ENCODE peak calls at places on chromosomes 12 and 14, in seven cellular contexts. One of them, this sample, is unnamed.

GRCh38 chr12:3747543-3747942 is 5.4 kb downstream of the CRACR2A start:
- DNase-seq in NAMALWA: no peak
- DNase-seq in NCI-H1417 treated with DMSO at 0.1 percent for 48 hours: no peak
- DNase-seq in pons: no peak
- DNase-seq in GM12891: no peak
- DNase-seq in kidney epithelial cell: no peak
- DNase-seq in NCI-H524 treated with DMSO at 0.1 percent for 48 hours: no peak
- DNase-seq in this sample: no peak

GRCh38 chr12:64578556-64578955 is 31.7 kb upstream of the RASSF3 start:
- DNase-seq in NAMALWA: no peak
- DNase-seq in NCI-H1417 treated with DMSO at 0.1 percent for 48 hours: no peak
- DNase-seq in pons: no peak
- DNase-seq in GM12891: no peak
- DNase-seq in kidney epithelial cell: no peak
- DNase-seq in NCI-H524 treated with DMSO at 0.1 percent for 48 hours: no peak
- DNase-seq in this sample: no peak

GRCh38 chr12:87995581-87996178 is 33.5 kb downstream of the C12orf50 start:
- DNase-seq in NAMALWA: peak; percentile 74
- DNase-seq in NCI-H1417 treated with DMSO at 0.1 percent for 48 hours: peak; percentile 61
- DNase-seq in pons: peak; percentile 79
- DNase-seq in GM12891: peak; percentile 6
- DNase-seq in kidney epithelial cell: peak; percentile 21
- DNase-seq in NCI-H524 treated with DMSO at 0.1 percent for 48 hours: peak; percentile 18
- DNase-seq in this sample: peak; percentile 30

GRCh38 chr14:51498411-51499227 is 153.1 kb upstream of the FRMD6 start:
- DNase-seq in NAMALWA: no peak
- DNase-seq in NCI-H1417 treated with DMSO at 0.1 percent for 48 hours: no peak
- DNase-seq in pons: no peak
- DNase-seq in GM12891: no peak
- DNase-seq in kidney epithelial cell: no peak
- DNase-seq in NCI-H524 treated with DMSO at 0.1 percent for 48 hours: peak; percentile 95
- DNase-seq in this sample: no peak

GRCh38 chr12:109947511-109947910 is 47.4 kb downstream of the TCHP start:
- DNase-seq in NAMALWA: no peak
- DNase-seq in NCI-H1417 treated with DMSO at 0.1 percent for 48 hours: no peak
- DNase-seq in pons: peak; percentile 82
- DNase-seq in GM12891: no peak
- DNase-seq in kidney epithelial cell: no peak
- DNase-seq in NCI-H524 treated with DMSO at 0.1 percent for 48 hours: no peak
- DNase-seq in this sample: no peak

GRCh38 chr14:34851395-34851794 is 23.8 kb downstream of the BAZ1A start:
- DNase-seq in NAMALWA: no peak
- DNase-seq in NCI-H1417 treated with DMSO at 0.1 percent for 48 hours: no peak
- DNase-seq in pons: no peak
- DNase-seq in GM12891: no peak
- DNase-seq in kidney epithelial cell: no peak
- DNase-seq in NCI-H524 treated with DMSO at 0.1 percent for 48 hours: no peak
- DNase-seq in this sample: no peak

GRCh38 chr12:102568151-102568815 is 87.9 kb upstream of the IGF1 start:
- DNase-seq in NAMALWA: no peak
- DNase-seq in NCI-H1417 treated with DMSO at 0.1 percent for 48 hours: no peak
- DNase-seq in pons: no peak
- DNase-seq in GM12891: no peak
- DNase-seq in kidney epithelial cell: no peak
- DNase-seq in NCI-H524 treated with DMSO at 0.1 percent for 48 hours: no peak
- DNase-seq in this sample: no peak

GRCh38 chr12:78928200-78929074 is 63.9 kb downstream of the SYT1 start:
- DNase-seq in NAMALWA: no peak
- DNase-seq in NCI-H1417 treated with DMSO at 0.1 percent for 48 hours: no peak
- DNase-seq in pons: no peak
- DNase-seq in GM12891: no peak
- DNase-seq in kidney epithelial cell: peak; percentile 52
- DNase-seq in NCI-H524 treated with DMSO at 0.1 percent for 48 hours: no peak
- DNase-seq in this sample: no peak

GRCh38 chr12:111055181-111055880 is 135.0 kb upstream of the MYL2 start:
- DNase-seq in NAMALWA: no peak
- DNase-seq in NCI-H1417 treated with DMSO at 0.1 percent for 48 hours: no peak
- DNase-seq in pons: no peak
- DNase-seq in GM12891: no peak
- DNase-seq in kidney epithelial cell: no peak
- DNase-seq in NCI-H524 treated with DMSO at 0.1 percent for 48 hours: no peak
- DNase-seq in this sample: no peak

GRCh38 chr14:104600141-104600643 is 4.4 kb downstream of the TMEM179 start:
- DNase-seq in NAMALWA: no peak
- DNase-seq in NCI-H1417 treated with DMSO at 0.1 percent for 48 hours: peak; percentile 13
- DNase-seq in pons: peak; percentile 25
- DNase-seq in GM12891: peak; percentile 15
- DNase-seq in kidney epithelial cell: no peak
- DNase-seq in NCI-H524 treated with DMSO at 0.1 percent for 48 hours: no peak
- DNase-seq in this sample: no peak

GRCh38 chr14:104138098-104138890 is at the start of gene KIF26A:
- DNase-seq in NAMALWA: no peak
- DNase-seq in NCI-H1417 treated with DMSO at 0.1 percent for 48 hours: no peak
- DNase-seq in pons: no peak
- DNase-seq in GM12891: no peak
- DNase-seq in kidney epithelial cell: no peak
- DNase-seq in NCI-H524 treated with DMSO at 0.1 percent for 48 hours: peak; percentile 13
- DNase-seq in this sample: no peak

GRCh38 chr12:42997032-42997431 is 407.5 kb upstream of the PRICKLE1 start:
- DNase-seq in NAMALWA: no peak
- DNase-seq in NCI-H1417 treated with DMSO at 0.1 percent for 48 hours: no peak
- DNase-seq in pons: no peak
- DNase-seq in GM12891: no peak
- DNase-seq in kidney epithelial cell: no peak
- DNase-seq in NCI-H524 treated with DMSO at 0.1 percent for 48 hours: no peak
- DNase-seq in this sample: no peak

GRCh38 chr14:101248056-101248725 is 313.1 kb upstream of the DIO3 start:
- DNase-seq in NAMALWA: no peak
- DNase-seq in NCI-H1417 treated with DMSO at 0.1 percent for 48 hours: no peak
- DNase-seq in pons: no peak
- DNase-seq in GM12891: no peak
- DNase-seq in kidney epithelial cell: no peak
- DNase-seq in NCI-H524 treated with DMSO at 0.1 percent for 48 hours: no peak
- DNase-seq in this sample: no peak

GRCh38 chr12:67208326-67209067 is 60.7 kb upstream of the CAND1 start:
- DNase-seq in NAMALWA: no peak
- DNase-seq in NCI-H1417 treated with DMSO at 0.1 percent for 48 hours: no peak
- DNase-seq in pons: no peak
- DNase-seq in GM12891: no peak
- DNase-seq in kidney epithelial cell: no peak
- DNase-seq in NCI-H524 treated with DMSO at 0.1 percent for 48 hours: no peak
- DNase-seq in this sample: no peak

GRCh38 chr14:100902792-100903191 is 730 bp downstream of the RTL1 start:
- DNase-seq in NAMALWA: no peak
- DNase-seq in NCI-H1417 treated with DMSO at 0.1 percent for 48 hours: no peak
- DNase-seq in pons: no peak
- DNase-seq in GM12891: no peak
- DNase-seq in kidney epithelial cell: no peak
- DNase-seq in NCI-H524 treated with DMSO at 0.1 percent for 48 hours: no peak
- DNase-seq in this sample: no peak

GRCh38 chr14:71061458-71061857 is 154.2 kb downstream of the PCNX1 start:
- DNase-seq in NAMALWA: no peak
- DNase-seq in NCI-H1417 treated with DMSO at 0.1 percent for 48 hours: no peak
- DNase-seq in pons: no peak
- DNase-seq in GM12891: no peak
- DNase-seq in kidney epithelial cell: no peak
- DNase-seq in NCI-H524 treated with DMSO at 0.1 percent for 48 hours: no peak
- DNase-seq in this sample: no peak

GRCh38 chr12:15886372-15887042 is 4.3 kb downstream of the STRAP start:
- DNase-seq in NAMALWA: no peak
- DNase-seq in NCI-H1417 treated with DMSO at 0.1 percent for 48 hours: no peak
- DNase-seq in pons: peak; percentile 58
- DNase-seq in GM12891: no peak
- DNase-seq in kidney epithelial cell: no peak
- DNase-seq in NCI-H524 treated with DMSO at 0.1 percent for 48 hours: no peak
- DNase-seq in this sample: no peak

GRCh38 chr12:120495189-120495722 is 657 bp upstream of the DYNLL1 start:
- DNase-seq in NAMALWA: no peak
- DNase-seq in NCI-H1417 treated with DMSO at 0.1 percent for 48 hours: no peak
- DNase-seq in pons: no peak
- DNase-seq in GM12891: no peak
- DNase-seq in kidney epithelial cell: no peak
- DNase-seq in NCI-H524 treated with DMSO at 0.1 percent for 48 hours: no peak
- DNase-seq in this sample: no peak

GRCh38 chr12:127445583-127445982 is 821.4 kb upstream of the TMEM132C start:
- DNase-seq in NAMALWA: no peak
- DNase-seq in NCI-H1417 treated with DMSO at 0.1 percent for 48 hours: no peak
- DNase-seq in pons: no peak
- DNase-seq in GM12891: no peak
- DNase-seq in kidney epithelial cell: no peak
- DNase-seq in NCI-H524 treated with DMSO at 0.1 percent for 48 hours: no peak
- DNase-seq in this sample: no peak

GRCh38 chr14:69093551-69094421 is 59.1 kb downstream of the DCAF5 start:
- DNase-seq in NAMALWA: no peak
- DNase-seq in NCI-H1417 treated with DMSO at 0.1 percent for 48 hours: no peak
- DNase-seq in pons: peak; percentile 98
- DNase-seq in GM12891: no peak
- DNase-seq in kidney epithelial cell: no peak
- DNase-seq in NCI-H524 treated with DMSO at 0.1 percent for 48 hours: no peak
- DNase-seq in this sample: no peak

GRCh38 chr12:72286526-72286925 is 14.4 kb downstream of the TRHDE start:
- DNase-seq in NAMALWA: no peak
- DNase-seq in NCI-H1417 treated with DMSO at 0.1 percent for 48 hours: no peak
- DNase-seq in pons: no peak
- DNase-seq in GM12891: no peak
- DNase-seq in kidney epithelial cell: no peak
- DNase-seq in NCI-H524 treated with DMSO at 0.1 percent for 48 hours: no peak
- DNase-seq in this sample: no peak